ENCODE peak calls at places on chromosomes 1 and 21, in nine cellular contexts. X, Y, T, L, P, M, N, O and B are unnamed samples. For H3K4me1 and H3K27me3, the result is how much of the 10 kb centered on the place peaks cover.

GRCh38 chr1:14500041-14500440 is 98.4 kb upstream of the KAZN start:
- DNase-seq in T (no peak), O (no peak), L (no peak), P (no peak), N (no peak), X (no peak), Y (no peak), M (no peak), B (no peak)

GRCh38 chr21:44653656-44654575 is 543 bp downstream of the KRTAP12-4 start:
- DNase-seq in P (no peak), Y (no peak), L (peak), X (no peak), T (no peak), N (peak), O (no peak), M (no peak), B (peak)

GRCh38 chr1:209427277-209427676 is 156.2 kb upstream of the CAMK1G start:
- DNase-seq in P (no peak), X (no peak), T (no peak), O (no peak), N (no peak), Y (no peak), M (no peak), L (no peak), B (no peak)

GRCh38 chr1:11615109-11615508 is 39.1 kb downstream of the FBXO2 start:
- DNase-seq in N (no peak), X (no peak), L (no peak), T (no peak), Y (no peak), O (no peak), M (no peak), P (no peak), B (no peak)

GRCh38 chr1:183033205-183033604 is 10.0 kb downstream of the LAMC1 start:
- DNase-seq in X (no peak), P (peak), L (no peak), Y (no peak), N (no peak), O (no peak), M (no peak), T (no peak), B (no peak)

GRCh38 chr1:19628879-19629278 is 15.2 kb upstream of the NBL1 start:
- DNase-seq in X (no peak), T (no peak), L (no peak), O (no peak), M (no peak), P (no peak), N (no peak), Y (no peak), B (no peak)

GRCh38 chr1:217660353-217661062 is 29.4 kb downstream of the SPATA17 start:
- DNase-seq in O (no peak), N (no peak), X (no peak), T (no peak), L (no peak), M (no peak), P (peak), Y (no peak), B (no peak)

GRCh38 chr1:27634166-27634981 is 611 bp downstream of the FGR start:
- DNase-seq in M (no peak), X (peak), N (peak), P (peak), O (peak), L (peak), Y (no peak), T (no peak), B (peak)

GRCh38 chr1:221227460-221227859 is 348.2 kb downstream of the HLX start:
- DNase-seq in X (no peak), M (no peak), P (no peak), L (no peak), O (no peak), N (no peak), Y (no peak), T (no peak), B (no peak)

GRCh38 chr1:24858277-24858676 is 71.8 kb downstream of the RUNX3 start:
- DNase-seq in L (no peak), P (no peak), M (no peak), N (no peak), T (no peak), Y (no peak), X (no peak), O (no peak), B (no peak)

GRCh38 chr1:205492774-205493173 is 11.7 kb upstream of the CDK18 start:
- DNase-seq in P (no peak), N (no peak), Y (no peak), O (no peak), M (no peak), L (no peak), X (no peak), T (no peak), B (no peak)
- H3K4me1 ChIP-seq in P (under half), N (under half), Y (under half), O (under half), M (under half), L (under half), X (half or more), T (under half), B (under half)

DNA sequence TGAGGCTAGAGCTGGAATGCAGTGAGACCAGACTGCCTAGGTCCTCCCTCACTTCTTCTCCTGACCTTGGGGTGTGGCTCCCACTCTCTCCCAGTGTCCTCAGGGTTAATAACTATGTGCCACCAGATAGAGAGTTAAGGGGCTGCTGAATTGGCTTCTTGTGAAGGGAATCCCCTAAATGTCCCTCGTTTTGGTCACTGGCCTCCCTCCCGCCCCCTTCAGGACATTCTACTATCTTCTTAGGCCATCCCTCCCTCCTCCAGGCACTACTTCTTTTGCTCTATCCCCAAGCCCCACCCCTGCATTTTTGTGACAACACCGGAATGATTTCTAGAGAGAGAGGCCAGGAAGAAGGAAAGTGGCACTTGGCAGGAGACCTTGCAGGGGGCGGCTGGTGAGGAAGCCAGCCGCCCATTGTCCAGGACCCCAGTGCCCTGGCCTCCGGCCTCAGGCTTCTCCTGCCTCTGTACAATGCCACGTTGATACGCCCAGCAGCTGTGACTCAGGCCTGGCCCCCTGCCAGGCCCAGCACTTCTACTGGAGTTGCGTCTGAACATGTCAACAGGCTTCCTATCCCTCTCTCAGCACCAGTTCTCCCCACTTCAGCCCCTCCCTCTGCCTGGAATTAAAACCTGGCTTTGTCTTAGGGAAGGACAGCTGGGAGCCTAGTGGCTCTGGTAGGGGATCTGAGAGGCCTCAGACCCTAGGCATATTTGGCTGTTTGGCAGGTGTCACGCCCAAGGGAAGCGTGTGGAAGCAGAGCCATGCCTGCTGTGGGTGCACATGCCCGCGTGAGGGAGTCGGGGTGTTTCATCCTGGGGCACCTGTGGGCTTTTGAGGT is 9.1 kb downstream of the LMNA start:
- DNase-seq in T (peak), P (peak), O (peak), Y (peak), X (peak), N (no peak), M (peak), L (peak), B (peak)
- H3K4me3 ChIP-seq in T (peak), P (peak), O (peak), Y (peak), X (peak), N (peak), M (peak), L (no peak), B (no peak)

DNA sequence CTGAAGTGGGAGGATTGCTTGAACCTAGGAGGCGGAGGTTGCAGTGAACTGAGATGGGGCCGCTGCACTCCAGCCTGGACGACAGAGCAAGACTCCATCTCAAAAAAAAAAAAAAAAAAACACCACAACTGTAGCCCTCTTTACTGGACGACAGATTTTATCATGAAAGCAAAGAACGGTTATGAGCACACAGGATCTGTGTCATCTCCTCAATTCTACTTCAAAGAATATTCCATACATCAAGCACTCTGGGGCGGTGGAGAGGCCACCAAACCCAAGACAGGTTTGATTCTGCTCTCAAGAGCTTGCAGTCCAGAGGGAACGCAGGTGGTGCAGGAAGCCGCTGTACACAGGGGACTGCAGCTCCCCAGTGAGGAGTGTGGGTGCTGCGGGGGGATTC is 110.0 kb downstream of the SPSB1 start:
- DNase-seq in T (no peak), N (no peak), L (no peak), O (no peak), P (peak), X (no peak), Y (no peak), M (no peak), B (no peak)
- H3K27me3 ChIP-seq in T (under half), N (under half), L (under half), O (under half), P (under half), X (under half), Y (under half), M (under half), B (under half)

DNA sequence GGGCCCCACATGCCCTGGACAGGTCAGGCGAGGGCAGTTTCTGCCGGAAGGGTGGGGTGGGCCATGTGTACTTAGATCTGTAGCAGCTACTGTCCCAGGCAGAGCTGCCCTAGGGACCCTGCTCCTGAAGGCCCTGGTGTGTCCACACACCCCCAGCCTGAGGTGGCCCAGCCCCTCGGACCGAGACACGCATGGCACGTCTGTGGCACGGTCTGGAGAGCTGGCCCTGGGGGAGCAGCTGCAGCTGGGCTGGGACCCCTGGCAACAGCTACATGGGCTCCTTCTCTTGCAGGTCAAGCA is 24.6 kb downstream of the PANK4 start:
- DNase-seq in N (no peak), P (no peak), Y (no peak), L (no peak), T (no peak), O (no peak), X (no peak), M (no peak), B (no peak)
- H3K4me1 ChIP-seq in N (under half), P (under half), Y (under half), L (under half), T (under half), O (under half), X (under half), M (under half), B (under half)